ENCODE peak calls at places on chromosomes 2 and 18, in four cellular contexts. D is AG10803, F is AG08395, U is fibroblast of mammary gland. Y is an unnamed sample.

GRCh38 chr2:213202006-213202405 is 50.6 kb upstream of the IKZF2 start:
- DNase-seq in D (peak; percentile 31), F (no peak), U (peak; percentile 15), Y (no peak)

GRCh38 chr2:27552941-27553340 is 29.9 kb upstream of the ZNF512 start:
- DNase-seq in D (no peak), F (no peak), U (no peak), Y (no peak)

GRCh38 chr2:208265371-208265806 is 666 bp upstream of the PIKFYVE start:
- DNase-seq in D (peak; percentile 21), F (peak; percentile 13), U (peak; percentile 62), Y (peak; percentile 9)

GRCh38 chr2:239739206-239739605 is 285.9 kb downstream of the NDUFA10 start:
- DNase-seq in D (no peak), F (no peak), U (no peak), Y (no peak)

GRCh38 chr2:22737144-22737543 is 647.8 kb upstream of the KLHL29 start:
- DNase-seq in D (no peak), F (no peak), U (no peak), Y (no peak)

GRCh38 chr2:238039151-238039550 is 21.6 kb upstream of the SCLY start:
- DNase-seq in D (no peak), F (no peak), U (no peak), Y (no peak)

GRCh38 chr18:58929206-58929605 is 64.5 kb downstream of the ZNF532 start:
- DNase-seq in D (no peak), F (no peak), U (no peak), Y (no peak)

GRCh38 chr2:109632158-109632789 is 18.1 kb downstream of the SOWAHC start:
- DNase-seq in D (no peak), F (no peak), U (no peak), Y (no peak)

GRCh38 chr2:146734042-146734715 is 1110.7 kb upstream of the ACVR2A start:
- DNase-seq in D (peak; percentile 59), F (peak; percentile 50), U (peak; percentile 82), Y (peak; percentile 5)

GRCh38 chr18:23498877-23499570 is 4.3 kb upstream of the RMC1 start:
- DNase-seq in D (peak; percentile 81), F (peak; percentile 65), U (peak; percentile 73), Y (no peak)

GRCh38 chr2:201362396-201362795 is 5.3 kb upstream of the FLACC1 start:
- DNase-seq in D (peak; percentile 6), F (no peak), U (peak; percentile 42), Y (no peak)

GRCh38 chr2:241358470-241358869 is 2.4 kb downstream of the FARP2 start:
- DNase-seq in D (no peak), F (no peak), U (no peak), Y (no peak)

GRCh38 chr2:231452799-231453508 is 11.3 kb downstream of the NCL start:
- DNase-seq in D (no peak), F (no peak), U (no peak), Y (no peak)

GRCh38 chr18:78230911-78231310 is 748.7 kb upstream of the SALL3 start:
- DNase-seq in D (no peak), F (no peak), U (no peak), Y (no peak)

GRCh38 chr2:128520787-128521186 is 202.1 kb upstream of the HS6ST1 start:
- DNase-seq in D (no peak), F (no peak), U (no peak), Y (no peak)

GRCh38 chr2:220006152-220006551 is 378.7 kb downstream of the SLC4A3 start:
- DNase-seq in D (peak; percentile 83), F (peak; percentile 52), U (peak; percentile 83), Y (no peak)

Y was measured in GM04503.